ENCODE peak calls at places on chromosomes 16 and 17, in five cellular contexts. X is CD8-positive, alpha-beta memory T cell; W is hepatocyte; D is fibroblast of lung; J is body of pancreas. R is an unnamed sample.

GRCh38 chr17:5413682-5414081 is 5.8 kb downstream of the NUP88 start:
- DNase-seq in X (no peak), W (peak; percentile 49), D (peak; percentile 93), J (no peak), R (no peak)

GRCh38 chr16:24118126-24118821 is 137.9 kb upstream of the CACNG3 start:
- DNase-seq in X (no peak), W (no peak), D (no peak), J (no peak), R (peak; percentile 16)

GRCh38 chr16:84537431-84538151 is 33.1 kb upstream of the MEAK7 start:
- DNase-seq in X (no peak), W (no peak), D (no peak), J (no peak), R (no peak)

GRCh38 chr16:58035356-58036170 is 10.0 kb downstream of the MMP15 start:
- DNase-seq in X (no peak), W (no peak), D (no peak), J (no peak), R (no peak)

GRCh38 chr17:42984486-42984885 is 4.1 kb downstream of the RUNDC1 start:
- DNase-seq in X (no peak), W (no peak), D (no peak), J (no peak), R (no peak)

GRCh38 chr16:23694707-23695373 is 16.2 kb downstream of the PLK1 start:
- DNase-seq in X (no peak), W (peak; percentile 46), D (peak; percentile 68), J (no peak), R (no peak)

GRCh38 chr16:85249418-85249817 is 137.1 kb upstream of the CIBAR2 start:
- DNase-seq in X (no peak), W (no peak), D (no peak), J (peak; percentile 82), R (peak; percentile 46)

GRCh38 chr16:77657016-77657415 is 65.3 kb upstream of the NUDT7 start:
- DNase-seq in X (no peak), W (peak; percentile 32), D (peak; percentile 22), J (no peak), R (no peak)

GRCh38 chr17:22717211-22717610 is 1024.9 kb downstream of the KCNJ18 start:
- DNase-seq in X (no peak), W (no peak), D (no peak), J (no peak), R (no peak)

DNA sequence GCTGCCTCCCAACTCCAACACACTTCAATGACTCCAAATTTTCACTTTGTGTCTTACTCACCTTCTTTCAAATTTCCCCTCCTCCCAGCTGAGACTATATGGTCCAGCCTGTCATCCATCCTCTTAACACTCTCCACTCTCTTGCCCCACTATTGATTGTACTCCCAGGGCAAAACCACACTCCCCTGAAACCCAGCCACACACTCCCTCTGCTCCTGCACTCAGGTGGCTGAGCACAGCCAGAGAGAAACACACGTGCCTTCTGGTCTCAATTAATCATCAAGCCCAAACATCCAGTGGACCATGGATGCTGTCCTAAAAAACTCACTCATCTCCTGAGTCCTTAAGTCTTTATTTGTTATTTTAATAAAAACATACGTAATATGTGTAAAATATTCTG is 1026.4 kb downstream of the KCNJ18 start:
- DNase-seq in X (no peak), W (no peak), D (no peak), J (no peak), R (no peak)
- H3K9me3 ChIP-seq in X (no peaks in the 10 kb centered on the region), W (no peaks in the 10 kb centered on the region), D (no peaks in the 10 kb centered on the region), J (no peaks in the 10 kb centered on the region), R (peaks cover 14% of the 10 kb centered on the region)

GRCh38 chr17:28717578-28718316 is at the start of gene RAB34:
- DNase-seq in X (no peak), W (peak; percentile 94), D (peak; percentile 91), J (peak; percentile 48), R (peak; percentile 74)

GRCh38 chr17:28715217-28715616 is 2.5 kb downstream of the RAB34 start:
- DNase-seq in X (no peak), W (no peak), D (no peak), J (no peak), R (no peak)

GRCh38 chr17:28718317-28718672 is 627 bp upstream of the RAB34 start:
- DNase-seq in X (no peak), W (no peak), D (no peak), J (no peak), R (no peak)

GRCh38 chr17:28718990-28719433 is 773 bp upstream of the RPL23A start:
- DNase-seq in X (no peak), W (no peak), D (no peak), J (no peak), R (no peak)

GRCh38 chr17:28716740-28717577 is 709 bp downstream of the RAB34 start:
- DNase-seq in X (no peak), W (peak; percentile 63), D (peak; percentile 48), J (no peak), R (peak; percentile 42)
- H3K4me1 ChIP-seq in X (peaks cover 34% of the 10 kb centered on the region), W (peaks cover 38% of the 10 kb centered on the region), D (peaks cover 13% of the 10 kb centered on the region), J (peaks cover 24% of the 10 kb centered on the region), R (peaks cover 60% of the 10 kb centered on the region)

GRCh38 chr17:52376137-52376536 is 217.6 kb upstream of the CA10 start:
- DNase-seq in X (no peak), W (no peak), D (no peak), J (no peak), R (no peak)
- H3K9me3 ChIP-seq in X (no peaks in the 10 kb centered on the region), W (no peaks in the 10 kb centered on the region), D (no peaks in the 10 kb centered on the region), J (no peaks in the 10 kb centered on the region), R (no peaks in the 10 kb centered on the region)

GRCh38 chr16:11614587-11615175 is 28.0 kb upstream of the LITAF start:
- DNase-seq in X (no peak), W (no peak), D (peak; percentile 23), J (no peak), R (no peak)
- H3K4me1 ChIP-seq in X (peaks cover 44% of the 10 kb centered on the region), W (peaks cover 12% of the 10 kb centered on the region), D (no peaks in the 10 kb centered on the region), J (peaks cover 15% of the 10 kb centered on the region), R (peaks cover 55% of the 10 kb centered on the region)

DNA sequence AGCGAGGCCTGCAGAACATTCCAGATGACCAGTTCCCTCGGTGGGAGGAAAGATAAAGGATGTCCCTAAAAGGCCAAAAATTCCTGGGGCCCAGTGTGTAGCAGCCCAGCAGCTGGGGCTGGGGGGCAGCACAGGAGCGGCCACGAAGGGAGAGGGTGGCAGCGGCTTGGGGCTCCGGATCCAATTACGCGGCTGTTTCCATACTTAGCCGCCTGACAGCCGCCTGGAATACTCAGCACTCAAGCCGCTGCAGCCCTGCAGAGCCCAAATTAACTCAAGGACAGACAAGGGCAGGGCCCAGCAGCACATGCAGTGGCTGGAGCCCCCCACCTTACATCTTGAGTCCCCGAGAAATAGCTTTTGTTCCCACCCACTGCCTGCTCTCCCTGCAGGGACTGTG is 1.3 kb downstream of the SRL start:
- DNase-seq in X (no peak), W (no peak), D (no peak), J (no peak), R (peak; percentile 56)
- H3K9me3 ChIP-seq in X (no peaks in the 10 kb centered on the region), W (no peaks in the 10 kb centered on the region), D (no peaks in the 10 kb centered on the region), J (no peaks in the 10 kb centered on the region), R (no peaks in the 10 kb centered on the region)

GRCh38 chr17:28405632-28406477 is at the start of gene SLC46A1:
- DNase-seq in X (no peak), W (peak; percentile 88), D (peak; percentile 38), J (peak; percentile 61), R (peak; percentile 61)
- H3K4me1 ChIP-seq in X (peaks cover 6% of the 10 kb centered on the region), W (peaks cover 28% of the 10 kb centered on the region), D (peaks cover 2% of the 10 kb centered on the region), J (peaks cover 22% of the 10 kb centered on the region), R (peaks cover 11% of the 10 kb centered on the region)

GRCh38 chr16:59997706-59998105 is 1263.6 kb upstream of the GOT2 start:
- DNase-seq in X (no peak), W (no peak), D (no peak), J (no peak), R (no peak)
- H3K9me3 ChIP-seq in X (no peaks in the 10 kb centered on the region), W (no peaks in the 10 kb centered on the region), D (no peaks in the 10 kb centered on the region), J (no peaks in the 10 kb centered on the region), R (no peaks in the 10 kb centered on the region)

GRCh38 chr17:55730808-55731207 is 8.1 kb upstream of the TMEM100 start:
- DNase-seq in X (no peak), W (no peak), D (no peak), J (no peak), R (no peak)
- H3K4me1 ChIP-seq in X (no peaks in the 10 kb centered on the region), W (peaks cover 42% of the 10 kb centered on the region), D (peaks cover 45% of the 10 kb centered on the region), J (no peaks in the 10 kb centered on the region), R (peaks cover 5% of the 10 kb centered on the region)

GRCh38 chr17:57662644-57663308 is 82.3 kb downstream of the CCDC182 start:
- DNase-seq in X (peak; percentile 17), W (peak; percentile 96), D (peak; percentile 99), J (peak; percentile 95), R (peak; percentile 97)
- H3K9me3 ChIP-seq in X (no peaks in the 10 kb centered on the region), W (no peaks in the 10 kb centered on the region), D (no peaks in the 10 kb centered on the region), J (no peaks in the 10 kb centered on the region), R (no peaks in the 10 kb centered on the region)